ENCODE peak calls at places on chromosomes 7 and 10, in seven cellular contexts. J, I, X, B, N, K and W are unnamed samples.

GRCh38 chr7:70599446-70600190 is 532.3 kb upstream of the GALNT17 start:
- DNase-seq in K (peak; percentile 41), N (no peak), X (no peak), J (no peak), I (no peak), B (no peak), W (no peak)

GRCh38 chr10:62619409-62619730 is 185.2 kb upstream of the ADO start:
- DNase-seq in B (no peak), J (no peak), K (no peak), N (no peak), I (no peak), X (peak; percentile 45), W (peak; percentile 52)

GRCh38 chr10:94443549-94443948 is 41.2 kb downstream of the TBC1D12 start:
- DNase-seq in N (no peak), K (no peak), B (no peak), J (no peak), I (no peak), X (no peak), W (no peak)

GRCh38 chr7:137625197-137625596 is 221.6 kb downstream of the DGKI start:
- DNase-seq in J (no peak), K (no peak), B (no peak), N (no peak), X (no peak), I (peak; percentile 27), W (no peak)

GRCh38 chr10:61136151-61136550 is 192.2 kb upstream of the RHOBTB1 start:
- DNase-seq in B (no peak), J (no peak), I (peak; percentile 17), K (peak; percentile 86), X (no peak), N (no peak), W (no peak)

GRCh38 chr10:122346326-122346950 is 28.1 kb upstream of the PLEKHA1 start:
- DNase-seq in X (no peak), J (no peak), B (no peak), N (no peak), K (no peak), I (no peak), W (no peak)

GRCh38 chr7:41900034-41900433 is 197.1 kb upstream of the INHBA start:
- DNase-seq in J (no peak), X (no peak), K (no peak), N (no peak), I (no peak), B (no peak), W (no peak)

GRCh38 chr10:73920084-73920483 is 9.2 kb downstream of the PLAU start:
- DNase-seq in N (no peak), J (peak; percentile 83), K (peak; percentile 65), I (peak; percentile 30), B (peak; percentile 86), X (peak; percentile 52), W (peak; percentile 93)

GRCh38 chr7:130823060-130823459 is 89.1 kb upstream of the KLF14 start:
- DNase-seq in X (peak; percentile 20), K (no peak), I (no peak), B (no peak), N (no peak), J (no peak), W (no peak)

GRCh38 chr7:117993377-117994003 is 120.2 kb upstream of the CTTNBP2 start:
- DNase-seq in J (no peak), X (peak; percentile 14), N (peak; percentile 1), B (peak; percentile 39), I (peak; percentile 84), K (peak; percentile 96), W (peak; percentile 57)

GRCh38 chr10:11353229-11353896 is 258.1 kb downstream of the USP6NL start:
- DNase-seq in J (no peak), I (no peak), B (peak; percentile 20), N (no peak), K (no peak), X (no peak), W (no peak)